ENCODE peak calls at places on chromosome 22, in four cellular contexts. One of them, this sample, is unnamed.

GRCh38 chr22:26744892-26745808 is 87.8 kb downstream of the MIAT start:
- DNase-seq in sciatic nerve: no peak
- DNase-seq in LHCN-M2: no peak
- DNase-seq in chondrocyte: no peak
- DNase-seq in this sample: no peak

GRCh38 chr22:44573451-44573850 is 75.4 kb upstream of the RTL6 start:
- DNase-seq in sciatic nerve: peak
- DNase-seq in LHCN-M2: no peak
- DNase-seq in chondrocyte: no peak
- DNase-seq in this sample: no peak

GRCh38 chr22:28817919-28818859 is 17.8 kb upstream of the XBP1 start:
- DNase-seq in sciatic nerve: peak
- DNase-seq in LHCN-M2: no peak
- DNase-seq in chondrocyte: no peak
- DNase-seq in this sample: no peak

GRCh38 chr22:41682033-41682807 is 6.4 kb downstream of the SNU13 start:
- DNase-seq in sciatic nerve: peak
- DNase-seq in LHCN-M2: peak
- DNase-seq in chondrocyte: peak
- DNase-seq in this sample: peak

GRCh38 chr22:44068422-44069191 is 44.5 kb downstream of the PARVB start:
- DNase-seq in sciatic nerve: no peak
- DNase-seq in LHCN-M2: no peak
- DNase-seq in chondrocyte: no peak
- DNase-seq in this sample: no peak

GRCh38 chr22:32202539-32203180 is 2.2 kb downstream of the RFPL2 start:
- DNase-seq in sciatic nerve: no peak
- DNase-seq in LHCN-M2: peak
- DNase-seq in chondrocyte: no peak
- DNase-seq in this sample: peak

GRCh38 chr22:43227231-43227630 is 40.3 kb upstream of the TTLL12 start:
- DNase-seq in sciatic nerve: no peak
- DNase-seq in LHCN-M2: no peak
- DNase-seq in chondrocyte: no peak
- DNase-seq in this sample: peak

GRCh38 chr22:49913026-49913425 is 5.2 kb downstream of the ALG12 start:
- DNase-seq in sciatic nerve: no peak
- DNase-seq in LHCN-M2: no peak
- DNase-seq in chondrocyte: no peak
- DNase-seq in this sample: no peak

GRCh38 chr22:41217553-41218157 is 12.5 kb downstream of the L3MBTL2 start:
- DNase-seq in sciatic nerve: peak
- DNase-seq in LHCN-M2: peak
- DNase-seq in chondrocyte: no peak
- DNase-seq in this sample: peak

GRCh38 chr22:27213766-27214581 is 556.6 kb downstream of the MIAT start:
- DNase-seq in sciatic nerve: peak
- DNase-seq in LHCN-M2: no peak
- DNase-seq in chondrocyte: no peak
- DNase-seq in this sample: peak

GRCh38 chr22:50304528-50305392 is 2.7 kb downstream of the PLXNB2 start:
- DNase-seq in sciatic nerve: no peak
- DNase-seq in LHCN-M2: peak
- DNase-seq in chondrocyte: no peak
- DNase-seq in this sample: peak

GRCh38 chr22:30591588-30592359 is at the start of gene PES1:
- DNase-seq in sciatic nerve: peak
- DNase-seq in LHCN-M2: peak
- DNase-seq in chondrocyte: peak
- DNase-seq in this sample: peak

GRCh38 chr22:47622541-47622940 is 860.1 kb downstream of the TBC1D22A start:
- DNase-seq in sciatic nerve: peak
- DNase-seq in LHCN-M2: no peak
- DNase-seq in chondrocyte: no peak
- DNase-seq in this sample: no peak

GRCh38 chr22:45600791-45601730 is 70.6 kb upstream of the ATXN10 start:
- DNase-seq in sciatic nerve: no peak
- DNase-seq in LHCN-M2: no peak
- DNase-seq in chondrocyte: peak
- DNase-seq in this sample: no peak

GRCh38 chr22:39144101-39144815 is 8.2 kb downstream of the CBX7 start:
- DNase-seq in sciatic nerve: peak
- DNase-seq in LHCN-M2: peak
- DNase-seq in chondrocyte: peak
- DNase-seq in this sample: peak

GRCh38 chr22:35192121-35192918 is 65.0 kb upstream of the HMGXB4 start:
- DNase-seq in sciatic nerve: no peak
- DNase-seq in LHCN-M2: peak
- DNase-seq in chondrocyte: peak
- DNase-seq in this sample: no peak

GRCh38 chr22:19629720-19630419 is 84.4 kb upstream of the SEPTIN5 start:
- DNase-seq in sciatic nerve: peak
- DNase-seq in LHCN-M2: peak
- DNase-seq in chondrocyte: no peak
- DNase-seq in this sample: peak

GRCh38 chr22:36892292-36892691 is 21.1 kb upstream of the CSF2RB start:
- DNase-seq in sciatic nerve: no peak
- DNase-seq in LHCN-M2: no peak
- DNase-seq in chondrocyte: no peak
- DNase-seq in this sample: no peak

GRCh38 chr22:19524170-19525115 is at the start of gene CLDN5:
- DNase-seq in sciatic nerve: no peak
- DNase-seq in LHCN-M2: no peak
- DNase-seq in chondrocyte: peak
- DNase-seq in this sample: peak

GRCh38 chr22:21003782-21004181 is 1.9 kb upstream of the THAP7 start:
- DNase-seq in sciatic nerve: no peak
- DNase-seq in LHCN-M2: no peak
- DNase-seq in chondrocyte: no peak
- DNase-seq in this sample: no peak

GRCh38 chr22:25120093-25120561 is 79.5 kb upstream of the CRYBB3 start:
- DNase-seq in sciatic nerve: no peak
- DNase-seq in LHCN-M2: peak
- DNase-seq in chondrocyte: no peak
- DNase-seq in this sample: no peak

GRCh38 chr22:27283714-27284113 is 517.8 kb downstream of the MN1 start:
- DNase-seq in sciatic nerve: no peak
- DNase-seq in LHCN-M2: no peak
- DNase-seq in chondrocyte: no peak
- DNase-seq in this sample: no peak

GRCh38 chr22:20864186-20864908 is 5.5 kb downstream of the SNAP29 start:
- DNase-seq in sciatic nerve: no peak
- DNase-seq in LHCN-M2: peak
- DNase-seq in chondrocyte: no peak
- DNase-seq in this sample: no peak

GRCh38 chr22:30234786-30235470 is 11.6 kb downstream of the LIF start:
- DNase-seq in sciatic nerve: no peak
- DNase-seq in LHCN-M2: peak
- DNase-seq in chondrocyte: no peak
- DNase-seq in this sample: peak

GRCh38 chr22:32309585-32310251 is 47.9 kb upstream of the RFPL3 start:
- DNase-seq in sciatic nerve: no peak
- DNase-seq in LHCN-M2: no peak
- DNase-seq in chondrocyte: no peak
- DNase-seq in this sample: no peak

GRCh38 chr22:34761111-34761510 is 304.8 kb upstream of the ISX start:
- DNase-seq in sciatic nerve: no peak
- DNase-seq in LHCN-M2: no peak
- DNase-seq in chondrocyte: no peak
- DNase-seq in this sample: no peak

GRCh38 chr22:37233751-37234631 is 10.1 kb downstream of the RAC2 start:
- DNase-seq in sciatic nerve: no peak
- DNase-seq in LHCN-M2: no peak
- DNase-seq in chondrocyte: peak
- DNase-seq in this sample: no peak

GRCh38 chr22:25777870-25778269 is 35.9 kb downstream of the MYO18B start:
- DNase-seq in sciatic nerve: no peak
- DNase-seq in LHCN-M2: peak
- DNase-seq in chondrocyte: no peak
- DNase-seq in this sample: peak

GRCh38 chr22:25054943-25055511 is 102.5 kb downstream of the KIAA1671 start:
- DNase-seq in sciatic nerve: no peak
- DNase-seq in LHCN-M2: no peak
- DNase-seq in chondrocyte: no peak
- DNase-seq in this sample: no peak

GRCh38 chr22:48185656-48186055 is 1423.2 kb downstream of the TBC1D22A start:
- DNase-seq in sciatic nerve: no peak
- DNase-seq in LHCN-M2: no peak
- DNase-seq in chondrocyte: no peak
- DNase-seq in this sample: no peak

GRCh38 chr22:46895753-46896152 is 133.3 kb downstream of the TBC1D22A start:
- DNase-seq in sciatic nerve: no peak
- DNase-seq in LHCN-M2: no peak
- DNase-seq in chondrocyte: no peak
- DNase-seq in this sample: peak

GRCh38 chr22:50305658-50306566 is 1.5 kb downstream of the PLXNB2 start:
- DNase-seq in sciatic nerve: peak
- DNase-seq in LHCN-M2: peak
- DNase-seq in chondrocyte: no peak
- DNase-seq in this sample: peak

GRCh38 chr22:41780714-41781507 is 19.6 kb upstream of the CCDC134 start:
- DNase-seq in sciatic nerve: peak
- DNase-seq in LHCN-M2: no peak
- DNase-seq in chondrocyte: no peak
- DNase-seq in this sample: peak